ENCODE peak calls at places on chromosome 17, in five cellular contexts. One of them, this sample, is unnamed.

GRCh38 chr17:40551874-40552768 is 13.2 kb downstream of the CCR7 start:
- DNase-seq in fibroblast of lung: peak; percentile 98
- DNase-seq in endodermal cell: peak; percentile 45
- DNase-seq in mammary epithelial cell: no peak
- DNase-seq in colonic mucosa: peak; percentile 27
- DNase-seq in this sample: no peak

GRCh38 chr17:45131616-45132301 is 556 bp downstream of the PLCD3 start:
- DNase-seq in fibroblast of lung: no peak
- DNase-seq in mammary epithelial cell: peak; percentile 51
- DNase-seq in endodermal cell: peak; percentile 95
- DNase-seq in colonic mucosa: peak; percentile 71
- DNase-seq in this sample: peak; percentile 82

GRCh38 chr17:44781553-44782348 is 23.0 kb downstream of the ADAM11 start:
- DNase-seq in fibroblast of lung: no peak
- DNase-seq in mammary epithelial cell: no peak
- DNase-seq in colonic mucosa: no peak
- DNase-seq in endodermal cell: peak; percentile 84
- DNase-seq in this sample: peak; percentile 53

GRCh38 chr17:32349503-32349853 is 479 bp upstream of the ZNF207 start:
- DNase-seq in colonic mucosa: peak; percentile 31
- DNase-seq in endodermal cell: peak; percentile 74
- DNase-seq in mammary epithelial cell: no peak
- DNase-seq in fibroblast of lung: peak; percentile 18
- DNase-seq in this sample: peak; percentile 21

GRCh38 chr17:74296548-74296936 is 22.5 kb downstream of the DNAI2 start:
- DNase-seq in fibroblast of lung: peak; percentile 67
- DNase-seq in endodermal cell: peak; percentile 94
- DNase-seq in mammary epithelial cell: peak; percentile 29
- DNase-seq in colonic mucosa: peak; percentile 40
- DNase-seq in this sample: peak; percentile 82

GRCh38 chr17:39152134-39152884 is 872 bp upstream of the PLXDC1 start:
- DNase-seq in colonic mucosa: peak; percentile 40
- DNase-seq in endodermal cell: peak; percentile 88
- DNase-seq in fibroblast of lung: no peak
- DNase-seq in mammary epithelial cell: no peak
- DNase-seq in this sample: peak; percentile 62

GRCh38 chr17:42407289-42407836 is 15.7 kb downstream of the CAVIN1 start:
- DNase-seq in endodermal cell: peak; percentile 94
- DNase-seq in colonic mucosa: peak; percentile 84
- DNase-seq in fibroblast of lung: peak; percentile 50
- DNase-seq in mammary epithelial cell: peak; percentile 84
- DNase-seq in this sample: peak; percentile 79

GRCh38 chr17:40577611-40578065 is 12.4 kb upstream of the CCR7 start:
- DNase-seq in mammary epithelial cell: no peak
- DNase-seq in colonic mucosa: no peak
- DNase-seq in endodermal cell: peak; percentile 23
- DNase-seq in fibroblast of lung: no peak
- DNase-seq in this sample: no peak

GRCh38 chr17:4436381-4436780 is 2.6 kb downstream of the SPNS3 start:
- DNase-seq in endodermal cell: no peak
- DNase-seq in mammary epithelial cell: no peak
- DNase-seq in colonic mucosa: no peak
- DNase-seq in fibroblast of lung: no peak
- DNase-seq in this sample: no peak

GRCh38 chr17:78822552-78822951 is 18.1 kb downstream of the USP36 start:
- DNase-seq in fibroblast of lung: peak; percentile 100
- DNase-seq in mammary epithelial cell: no peak
- DNase-seq in endodermal cell: no peak
- DNase-seq in colonic mucosa: no peak
- DNase-seq in this sample: no peak

GRCh38 chr17:74840989-74841666 is 18.6 kb downstream of the GRIN2C start:
- DNase-seq in colonic mucosa: peak; percentile 49
- DNase-seq in mammary epithelial cell: peak; percentile 19
- DNase-seq in fibroblast of lung: peak; percentile 27
- DNase-seq in endodermal cell: peak; percentile 85
- DNase-seq in this sample: peak; percentile 51

GRCh38 chr17:79812206-79812968 is 15.5 kb upstream of the CBX8 start:
- DNase-seq in colonic mucosa: no peak
- DNase-seq in endodermal cell: peak; percentile 68
- DNase-seq in mammary epithelial cell: no peak
- DNase-seq in fibroblast of lung: no peak
- DNase-seq in this sample: peak; percentile 44

GRCh38 chr17:14135906-14136590 is 66.7 kb downstream of the COX10 start:
- DNase-seq in endodermal cell: no peak
- DNase-seq in mammary epithelial cell: no peak
- DNase-seq in fibroblast of lung: no peak
- DNase-seq in colonic mucosa: no peak
- DNase-seq in this sample: no peak

GRCh38 chr17:43563262-43564079 is 17.3 kb upstream of the ETV4 start:
- DNase-seq in colonic mucosa: no peak
- DNase-seq in mammary epithelial cell: no peak
- DNase-seq in endodermal cell: peak; percentile 69
- DNase-seq in fibroblast of lung: no peak
- DNase-seq in this sample: peak; percentile 68

GRCh38 chr17:79981661-79982101 is 54.0 kb downstream of the TBC1D16 start:
- DNase-seq in colonic mucosa: no peak
- DNase-seq in fibroblast of lung: no peak
- DNase-seq in endodermal cell: peak; percentile 39
- DNase-seq in mammary epithelial cell: no peak
- DNase-seq in this sample: peak; percentile 72

GRCh38 chr17:63544467-63545301 is 5.6 kb upstream of the DCAF7 start:
- DNase-seq in fibroblast of lung: no peak
- DNase-seq in endodermal cell: peak; percentile 57
- DNase-seq in colonic mucosa: no peak
- DNase-seq in mammary epithelial cell: no peak
- DNase-seq in this sample: no peak

GRCh38 chr17:38578229-38578628 is 27.5 kb downstream of the SRCIN1 start:
- DNase-seq in mammary epithelial cell: no peak
- DNase-seq in colonic mucosa: no peak
- DNase-seq in fibroblast of lung: no peak
- DNase-seq in endodermal cell: peak; percentile 90
- DNase-seq in this sample: peak; percentile 72

GRCh38 chr17:37824534-37825485 is 80.0 kb upstream of the HNF1B start:
- DNase-seq in endodermal cell: peak; percentile 94
- DNase-seq in mammary epithelial cell: peak; percentile 92
- DNase-seq in colonic mucosa: no peak
- DNase-seq in fibroblast of lung: peak; percentile 92
- DNase-seq in this sample: no peak

GRCh38 chr17:29732613-29733012 is 109.9 kb upstream of the CORO6 start:
- DNase-seq in endodermal cell: no peak
- DNase-seq in mammary epithelial cell: peak; percentile 86
- DNase-seq in fibroblast of lung: peak; percentile 74
- DNase-seq in colonic mucosa: no peak
- DNase-seq in this sample: no peak

GRCh38 chr17:3335876-3336275 is 37.7 kb upstream of the OR3A1 start:
- DNase-seq in mammary epithelial cell: peak; percentile 14
- DNase-seq in endodermal cell: no peak
- DNase-seq in fibroblast of lung: no peak
- DNase-seq in colonic mucosa: no peak
- DNase-seq in this sample: no peak

GRCh38 chr17:42720996-42721583 is 23.8 kb downstream of the EZH1 start:
- DNase-seq in colonic mucosa: peak; percentile 48
- DNase-seq in mammary epithelial cell: peak; percentile 43
- DNase-seq in fibroblast of lung: peak; percentile 53
- DNase-seq in endodermal cell: no peak
- DNase-seq in this sample: peak; percentile 83

GRCh38 chr17:4105232-4105631 is 37.6 kb downstream of the ZZEF1 start:
- DNase-seq in fibroblast of lung: no peak
- DNase-seq in mammary epithelial cell: no peak
- DNase-seq in endodermal cell: no peak
- DNase-seq in colonic mucosa: no peak
- DNase-seq in this sample: no peak

GRCh38 chr17:29593546-29594440 is 861 bp downstream of the ANKRD13B start:
- DNase-seq in colonic mucosa: no peak
- DNase-seq in endodermal cell: peak; percentile 96
- DNase-seq in fibroblast of lung: no peak
- DNase-seq in mammary epithelial cell: no peak
- DNase-seq in this sample: peak; percentile 89

GRCh38 chr17:42408076-42408475 is 15.0 kb downstream of the CAVIN1 start:
- DNase-seq in endodermal cell: peak; percentile 78
- DNase-seq in fibroblast of lung: no peak
- DNase-seq in mammary epithelial cell: no peak
- DNase-seq in colonic mucosa: no peak
- DNase-seq in this sample: no peak

GRCh38 chr17:75643033-75644017 is 10.1 kb downstream of the SMIM5 start:
- DNase-seq in mammary epithelial cell: no peak
- DNase-seq in fibroblast of lung: no peak
- DNase-seq in endodermal cell: peak; percentile 74
- DNase-seq in colonic mucosa: peak; percentile 49
- DNase-seq in this sample: no peak

GRCh38 chr17:80384078-80384960 is 30.6 kb upstream of the ENDOV start:
- DNase-seq in colonic mucosa: no peak
- DNase-seq in fibroblast of lung: no peak
- DNase-seq in endodermal cell: no peak
- DNase-seq in mammary epithelial cell: no peak
- DNase-seq in this sample: no peak

GRCh38 chr17:73823684-73824083 is 179.4 kb upstream of the SDK2 start:
- DNase-seq in colonic mucosa: no peak
- DNase-seq in fibroblast of lung: no peak
- DNase-seq in endodermal cell: no peak
- DNase-seq in mammary epithelial cell: no peak
- DNase-seq in this sample: no peak

GRCh38 chr17:68101992-68102758 is 66.6 kb downstream of the KPNA2 start:
- DNase-seq in fibroblast of lung: no peak
- DNase-seq in colonic mucosa: peak; percentile 60
- DNase-seq in mammary epithelial cell: peak; percentile 26
- DNase-seq in endodermal cell: peak; percentile 67
- DNase-seq in this sample: peak; percentile 19

GRCh38 chr17:42071810-42072209 is 21.4 kb upstream of the C17orf113 start:
- DNase-seq in mammary epithelial cell: no peak
- DNase-seq in fibroblast of lung: no peak
- DNase-seq in endodermal cell: no peak
- DNase-seq in colonic mucosa: no peak
- DNase-seq in this sample: no peak

GRCh38 chr17:83151442-83152220 is 72.2 kb downstream of the METRNL start:
- DNase-seq in fibroblast of lung: peak; percentile 27
- DNase-seq in mammary epithelial cell: no peak
- DNase-seq in colonic mucosa: no peak
- DNase-seq in endodermal cell: peak; percentile 81
- DNase-seq in this sample: no peak

GRCh38 chr17:83149761-83150251 is 70.4 kb downstream of the METRNL start:
- DNase-seq in endodermal cell: peak; percentile 42
- DNase-seq in mammary epithelial cell: no peak
- DNase-seq in fibroblast of lung: peak; percentile 25
- DNase-seq in colonic mucosa: no peak
- DNase-seq in this sample: no peak

GRCh38 chr17:83150369-83151055 is 71.1 kb downstream of the METRNL start:
- DNase-seq in mammary epithelial cell: no peak
- DNase-seq in endodermal cell: no peak
- DNase-seq in colonic mucosa: no peak
- DNase-seq in fibroblast of lung: no peak
- DNase-seq in this sample: no peak

GRCh38 chr17:83152221-83152744 is 72.9 kb downstream of the METRNL start:
- DNase-seq in fibroblast of lung: no peak
- DNase-seq in mammary epithelial cell: no peak
- DNase-seq in colonic mucosa: no peak
- DNase-seq in endodermal cell: peak; percentile 51
- DNase-seq in this sample: no peak

GRCh38 chr17:83151056-83151441 is 71.6 kb downstream of the METRNL start:
- DNase-seq in mammary epithelial cell: no peak
- DNase-seq in fibroblast of lung: no peak
- DNase-seq in endodermal cell: peak; percentile 30
- DNase-seq in colonic mucosa: no peak
- DNase-seq in this sample: no peak
- H3K9me3 ChIP-seq in mammary epithelial cell: no peaks in the 10 kb centered on the region
- H3K9me3 ChIP-seq in fibroblast of lung: no peaks in the 10 kb centered on the region
- H3K9me3 ChIP-seq in endodermal cell: no peaks in the 10 kb centered on the region
- H3K9me3 ChIP-seq in colonic mucosa: no peaks in the 10 kb centered on the region
- H3K9me3 ChIP-seq in this sample: no peaks in the 10 kb centered on the region

DNA sequence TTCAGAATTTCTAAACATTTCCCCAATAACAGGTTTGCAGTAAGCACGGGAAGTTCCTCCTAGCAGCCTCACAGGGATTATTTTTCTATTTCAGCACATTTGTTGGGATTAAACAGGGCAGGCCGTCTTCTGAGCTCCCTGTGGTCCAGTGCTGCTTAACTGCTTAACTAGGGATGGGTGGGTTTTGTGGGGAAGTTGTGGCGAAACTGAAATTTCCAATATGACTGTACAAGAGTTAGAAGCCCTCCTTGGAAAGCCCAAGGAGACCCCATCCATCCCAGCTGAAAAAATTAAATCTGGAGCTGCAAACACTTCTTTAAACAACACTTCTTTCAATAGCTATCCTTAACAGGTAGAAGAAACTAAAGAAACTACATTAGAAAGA is 22.2 kb downstream of the FAM117A start:
- DNase-seq in mammary epithelial cell: no peak
- DNase-seq in fibroblast of lung: no peak
- DNase-seq in colonic mucosa: no peak
- DNase-seq in endodermal cell: no peak
- DNase-seq in this sample: no peak
- H3K4me1 ChIP-seq in mammary epithelial cell: peaks cover 24% of the 10 kb centered on the region
- H3K4me1 ChIP-seq in fibroblast of lung: peaks cover 6% of the 10 kb centered on the region
- H3K4me1 ChIP-seq in colonic mucosa: peaks cover 4% of the 10 kb centered on the region
- H3K4me1 ChIP-seq in endodermal cell: peaks cover 5% of the 10 kb centered on the region
- H3K4me1 ChIP-seq in this sample: peaks cover 16% of the 10 kb centered on the region

DNA sequence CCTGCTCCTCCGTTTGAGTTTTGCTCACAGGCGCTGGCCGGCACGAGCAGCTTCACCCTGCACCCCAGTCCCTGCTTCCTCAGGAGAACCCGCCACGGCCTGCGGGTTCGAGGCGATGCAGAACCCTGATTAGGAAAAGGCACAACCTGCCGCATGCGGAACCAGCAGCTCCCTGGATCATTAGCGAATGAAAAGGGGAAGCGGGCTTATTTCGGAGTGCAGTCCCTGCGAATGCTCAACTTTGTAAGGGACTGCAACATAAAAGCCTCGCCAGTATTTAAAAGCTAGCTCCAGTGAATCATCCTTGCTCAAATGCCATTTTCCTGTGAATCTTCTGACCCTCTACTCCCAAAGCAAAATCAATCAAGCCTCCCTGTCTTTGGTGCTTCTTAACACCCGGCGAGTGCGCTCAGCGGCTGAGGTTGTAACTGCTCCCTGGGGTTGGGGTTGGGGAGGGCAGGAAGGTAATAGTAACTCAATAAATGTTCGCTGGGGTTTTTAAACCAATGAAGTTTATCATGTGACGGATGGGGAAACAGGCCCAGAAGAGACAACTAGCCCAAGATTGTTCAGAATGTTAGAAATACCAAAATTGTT is 676 bp upstream of the AKAP10 start:
- DNase-seq in mammary epithelial cell: no peak
- DNase-seq in endodermal cell: peak; percentile 84
- DNase-seq in colonic mucosa: peak; percentile 50
- DNase-seq in fibroblast of lung: peak; percentile 17
- DNase-seq in this sample: no peak
- H3K9ac ChIP-seq in mammary epithelial cell: no peak overlapping the region
- H3K9ac ChIP-seq in endodermal cell: no peak overlapping the region
- H3K9ac ChIP-seq in colonic mucosa: peak overlapping the region; percentile 61
- H3K9ac ChIP-seq in fibroblast of lung: peak overlapping the region; percentile 89
- H3K9ac ChIP-seq in this sample: no peak overlapping the region

DNA sequence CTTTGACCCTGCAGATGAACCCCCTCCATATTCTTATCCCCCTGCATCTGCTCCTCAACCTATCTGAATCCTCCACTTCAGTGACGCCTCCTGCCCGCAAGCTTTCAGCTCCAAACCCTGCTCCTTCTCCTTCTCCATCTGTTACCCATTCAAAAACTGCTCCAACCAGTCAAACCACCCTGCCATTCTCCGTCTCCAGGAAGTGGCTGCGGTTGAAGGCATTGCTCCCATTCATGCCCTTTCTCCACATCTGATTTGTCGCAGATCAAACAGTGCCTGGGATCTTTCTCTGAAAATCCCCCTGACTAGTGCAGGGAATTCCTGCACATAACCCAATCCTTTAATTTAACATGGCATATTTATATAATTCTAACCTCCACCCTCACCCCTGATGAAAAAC is 56.2 kb downstream of the SLFN5 start:
- DNase-seq in endodermal cell: no peak
- DNase-seq in fibroblast of lung: no peak
- DNase-seq in colonic mucosa: no peak
- DNase-seq in mammary epithelial cell: peak; percentile 88
- DNase-seq in this sample: no peak
- H3K9me3 ChIP-seq in endodermal cell: peaks cover 51% of the 10 kb centered on the region
- H3K9me3 ChIP-seq in fibroblast of lung: no peaks in the 10 kb centered on the region
- H3K9me3 ChIP-seq in colonic mucosa: no peaks in the 10 kb centered on the region
- H3K9me3 ChIP-seq in mammary epithelial cell: peaks cover 6% of the 10 kb centered on the region
- H3K9me3 ChIP-seq in this sample: peaks cover 6% of the 10 kb centered on the region

This sample was measured in neural progenitor cell.